ENCODE peak calls at places on chromosome 22, in seven cellular contexts. Y is NCI-H2029 treated with DMSO at 0.1 percent for 48 hours; A is nephron progenitor cell; D is activated T-helper 9 cell treated with anti-CD3 and anti-CD28 coated beads, Interleukin-2, amount 50 U/mL, for 16 hours; X is activated T-helper 1 cell treated with Interleukin-2 at 50 U/mL for 16 hours; Q is fibroblast of mammary gland; L is NCI-H524. K is an unnamed sample.

GRCh38 chr22:35582218-35582860 is 34.8 kb downstream of the MB start:
- DNase-seq in Y (no peak), A (no peak), D (no peak), X (no peak), Q (no peak), L (no peak), K (no peak)

GRCh38 chr22:23569291-23569690 is 10.8 kb downstream of the IGLL1 start:
- DNase-seq in Y (no peak), A (no peak), D (no peak), X (no peak), Q (no peak), L (no peak), K (no peak)

GRCh38 chr22:26589845-26590524 is at the start of gene TPST2:
- DNase-seq in Y (no peak), A (peak), D (peak), X (peak), Q (peak), L (peak), K (peak)

GRCh38 chr22:25351631-25352293 is 132.3 kb downstream of the CRYBB2 start:
- DNase-seq in Y (no peak), A (no peak), D (no peak), X (no peak), Q (no peak), L (no peak), K (no peak)

GRCh38 chr22:46789992-46790391 is 27.5 kb downstream of the TBC1D22A start:
- DNase-seq in Y (no peak), A (no peak), D (no peak), X (no peak), Q (peak), L (no peak), K (no peak)

GRCh38 chr22:20514658-20515406 is 7.4 kb downstream of the MED15 start:
- DNase-seq in Y (no peak), A (no peak), D (no peak), X (no peak), Q (peak), L (no peak), K (no peak)

GRCh38 chr22:35950262-35950661 is 78.4 kb downstream of the RBFOX2 start:
- DNase-seq in Y (peak), A (no peak), D (no peak), X (no peak), Q (no peak), L (no peak), K (no peak)

GRCh38 chr22:30821863-30822215 is 127.2 kb downstream of the OSBP2 start:
- DNase-seq in Y (no peak), A (no peak), D (no peak), X (no peak), Q (no peak), L (no peak), K (no peak)

GRCh38 chr22:28989035-28989464 is 72.6 kb downstream of the C22orf31 start:
- DNase-seq in Y (no peak), A (no peak), D (no peak), X (no peak), Q (peak), L (no peak), K (no peak)

GRCh38 chr22:19631899-19632670 is 82.2 kb upstream of the SEPTIN5 start:
- DNase-seq in Y (no peak), A (peak), D (no peak), X (no peak), Q (peak), L (peak), K (peak)

GRCh38 chr22:37240941-37241320 is 3.1 kb downstream of the RAC2 start:
- DNase-seq in Y (no peak), A (no peak), D (no peak), X (no peak), Q (no peak), L (no peak), K (no peak)

GRCh38 chr22:46967445-46968358 is 205.3 kb downstream of the TBC1D22A start:
- DNase-seq in Y (no peak), A (no peak), D (no peak), X (no peak), Q (no peak), L (no peak), K (no peak)

K was measured in SJCRH30.